ENCODE peak calls at places on chromosome 14, in nine cellular contexts. F is body of pancreas, K is upper lobe of right lung, D is fibroblast of lung, I is fibroblast of pulmonary artery, L is tibial artery, P is esophagus squamous epithelium, Z is mammary epithelial cell, R is suprapubic skin. S is an unnamed sample.

GRCh38 chr14:24089890-24090289 is 4.2 kb upstream of the PCK2 start:
- DNase-seq in F (no peak), K (no peak), D (no peak), I (no peak), L (no peak), P (no peak), Z (no peak), R (no peak), S (no peak)

GRCh38 chr14:87935895-87936294 is 57.1 kb downstream of the GALC start:
- DNase-seq in F (no peak), K (no peak), D (no peak), I (no peak), L (no peak), P (no peak), Z (no peak), R (no peak), S (no peak)

GRCh38 chr14:72736348-72736747 is 157.6 kb downstream of the DPF3 start:
- DNase-seq in F (no peak), K (no peak), D (peak), I (peak), L (no peak), P (no peak), Z (no peak), R (peak), S (no peak)

GRCh38 chr14:29789475-29789874 is 138.2 kb downstream of the PRKD1 start:
- DNase-seq in F (no peak), K (no peak), D (no peak), I (no peak), L (no peak), P (no peak), Z (no peak), R (no peak), S (no peak)

GRCh38 chr14:100604709-100605108 is 17.5 kb upstream of the BEGAIN start:
- DNase-seq in F (no peak), K (peak), D (no peak), I (no peak), L (no peak), P (no peak), Z (no peak), R (no peak), S (no peak)

GRCh38 chr14:75539562-75540478 is 17.6 kb downstream of the BATF start:
- DNase-seq in F (no peak), K (no peak), D (no peak), I (no peak), L (no peak), P (no peak), Z (no peak), R (no peak), S (no peak)

GRCh38 chr14:104734051-104734587 is 10.1 kb downstream of the ADSS1 start:
- DNase-seq in F (no peak), K (no peak), D (no peak), I (no peak), L (no peak), P (no peak), Z (no peak), R (no peak), S (no peak)

GRCh38 chr14:84144166-84144565 is 1385.8 kb upstream of the FLRT2 start:
- DNase-seq in F (no peak), K (no peak), D (no peak), I (peak), L (no peak), P (no peak), Z (no peak), R (no peak), S (peak)

GRCh38 chr14:31950760-31951637 is 126.1 kb upstream of the ARHGAP5 start:
- DNase-seq in F (no peak), K (no peak), D (peak), I (peak), L (peak), P (no peak), Z (peak), R (no peak), S (peak)

GRCh38 chr14:93964281-93964680 is 12.1 kb downstream of the ASB2 start:
- DNase-seq in F (no peak), K (no peak), D (no peak), I (no peak), L (no peak), P (no peak), Z (no peak), R (no peak), S (no peak)

GRCh38 chr14:95667251-95667693 is 19.0 kb upstream of the TCL1B start:
- DNase-seq in F (peak), K (no peak), D (no peak), I (no peak), L (no peak), P (no peak), Z (no peak), R (no peak), S (no peak)

GRCh38 chr14:105195533-105196227 is 14.6 kb upstream of the NUDT14 start:
- DNase-seq in F (no peak), K (no peak), D (no peak), I (no peak), L (no peak), P (no peak), Z (no peak), R (no peak), S (peak)

GRCh38 chr14:54481695-54482094 is 7.1 kb downstream of the GMFB start:
- DNase-seq in F (no peak), K (no peak), D (no peak), I (no peak), L (no peak), P (no peak), Z (peak), R (no peak), S (no peak)

GRCh38 chr14:99579903-99580570 is 24.0 kb downstream of the CCDC85C start:
- DNase-seq in F (peak), K (peak), D (no peak), I (peak), L (no peak), P (no peak), Z (peak), R (no peak), S (peak)

GRCh38 chr14:104881369-104881979 is 16.4 kb downstream of the CEP170B start:
- DNase-seq in F (no peak), K (no peak), D (no peak), I (no peak), L (no peak), P (no peak), Z (no peak), R (no peak), S (peak)

GRCh38 chr14:99023371-99023770 is 248.6 kb downstream of the BCL11B start:
- DNase-seq in F (no peak), K (no peak), D (no peak), I (no peak), L (no peak), P (no peak), Z (peak), R (no peak), S (no peak)

GRCh38 chr14:73977896-73978295 is 27.8 kb downstream of the COQ6 start:
- DNase-seq in F (no peak), K (no peak), D (peak), I (peak), L (no peak), P (no peak), Z (no peak), R (no peak), S (no peak)

GRCh38 chr14:33959692-33960151 is 8.8 kb upstream of the EGLN3 start:
- DNase-seq in F (no peak), K (no peak), D (no peak), I (no peak), L (no peak), P (no peak), Z (no peak), R (no peak), S (peak)

GRCh38 chr14:45680531-45680930 is 427.5 kb upstream of the MIS18BP1 start:
- DNase-seq in F (no peak), K (no peak), D (no peak), I (no peak), L (no peak), P (no peak), Z (no peak), R (no peak), S (no peak)

GRCh38 chr14:74942164-74942563 is 13.2 kb downstream of the PGF start:
- DNase-seq in F (no peak), K (no peak), D (no peak), I (no peak), L (no peak), P (no peak), Z (no peak), R (no peak), S (no peak)

GRCh38 chr14:64501326-64502171 is 2.1 kb downstream of the ZBTB25 start:
- DNase-seq in F (peak), K (peak), D (peak), I (peak), L (peak), P (no peak), Z (peak), R (no peak), S (peak)

GRCh38 chr14:95260537-95261440 is 58.9 kb downstream of the CLMN start:
- DNase-seq in F (peak), K (no peak), D (peak), I (peak), L (no peak), P (no peak), Z (peak), R (peak), S (peak)

GRCh38 chr14:39364509-39364908 is 67.7 kb downstream of the FBXO33 start:
- DNase-seq in F (no peak), K (no peak), D (no peak), I (no peak), L (no peak), P (no peak), Z (no peak), R (no peak), S (no peak)
- H3K4me3 ChIP-seq in F (no peak), K (no peak), D (no peak), I (no peak), L (no peak), P (no peak), Z (no peak), R (no peak), S (no peak)

GRCh38 chr14:69547701-69548348 is 26.8 kb downstream of the CCDC177 start:
- DNase-seq in F (no peak), K (no peak), D (no peak), I (peak), L (no peak), P (no peak), Z (no peak), R (no peak), S (peak)
- TF ChIP-seq CTCF in F (peak), K (peak), D (peak), I (peak), L (peak), P (peak), Z (peak), R (no peak), S (peak)

DNA sequence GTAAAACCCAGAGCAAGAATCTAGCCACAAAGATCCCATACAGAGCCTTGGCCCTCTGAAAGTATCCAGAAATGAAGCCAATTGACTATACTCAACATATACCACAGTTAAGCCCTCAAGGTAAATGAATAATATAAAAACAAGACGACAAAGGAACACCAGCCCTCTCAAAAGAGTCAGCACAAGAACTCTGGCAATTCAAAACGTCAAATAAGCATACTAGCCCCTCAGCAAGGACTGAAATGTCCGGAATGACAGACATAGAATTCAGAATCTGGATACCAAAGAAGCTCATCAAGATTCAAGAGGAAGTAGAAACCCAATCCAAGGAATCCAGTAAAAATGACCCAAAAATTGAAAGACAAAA is 49.9 kb downstream of the GTF2A1 start:
- DNase-seq in F (no peak), K (no peak), D (no peak), I (no peak), L (no peak), P (no peak), Z (no peak), R (no peak), S (no peak)
- H3K4me3 ChIP-seq in F (no peak), K (peak), D (peak), I (peak), L (no peak), P (peak), Z (no peak), R (peak), S (peak)

DNA sequence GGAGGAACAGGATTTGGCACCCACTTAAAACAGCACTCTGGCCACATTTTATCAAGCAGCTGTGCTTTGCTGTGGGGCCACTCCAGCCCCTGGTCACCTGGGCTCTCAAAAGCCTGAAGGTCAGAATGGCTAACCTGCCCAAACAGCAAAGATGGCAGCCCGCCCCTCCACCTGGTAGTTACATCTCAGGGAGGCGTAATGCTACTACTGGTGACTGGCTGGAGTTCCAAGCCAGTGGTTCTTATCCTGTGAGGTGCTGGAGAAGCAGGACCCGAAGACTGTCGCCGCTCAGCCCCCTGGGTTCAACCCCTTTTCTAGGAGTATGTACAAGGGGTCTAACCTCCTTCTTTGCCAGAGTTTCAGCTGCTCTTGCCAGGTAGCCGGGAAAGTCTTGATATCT is 467.4 kb upstream of the FOXG1 start:
- DNase-seq in F (no peak), K (no peak), D (no peak), I (no peak), L (no peak), P (no peak), Z (no peak), R (no peak), S (no peak)
- TF ChIP-seq CTCF in F (no peak), K (no peak), D (no peak), I (no peak), L (no peak), P (no peak), Z (no peak), R (no peak), S (no peak)

GRCh38 chr14:59202031-59202430 is 13.6 kb downstream of the DAAM1 start:
- DNase-seq in F (no peak), K (no peak), D (no peak), I (no peak), L (no peak), P (no peak), Z (no peak), R (no peak), S (no peak)

GRCh38 chr14:59207506-59207933 is 19.1 kb downstream of the DAAM1 start:
- DNase-seq in F (no peak), K (no peak), D (no peak), I (no peak), L (no peak), P (no peak), Z (no peak), R (no peak), S (no peak)

GRCh38 chr14:59208224-59208814 is 19.9 kb downstream of the DAAM1 start:
- DNase-seq in F (no peak), K (no peak), D (peak), I (peak), L (no peak), P (no peak), Z (peak), R (no peak), S (peak)

GRCh38 chr14:59204305-59204704 is 15.8 kb downstream of the DAAM1 start:
- DNase-seq in F (no peak), K (no peak), D (no peak), I (no peak), L (no peak), P (no peak), Z (no peak), R (no peak), S (no peak)

GRCh38 chr14:59206892-59207291 is 18.4 kb downstream of the DAAM1 start:
- DNase-seq in F (no peak), K (no peak), D (no peak), I (no peak), L (no peak), P (no peak), Z (no peak), R (no peak), S (no peak)
- H3K4me3 ChIP-seq in F (no peak), K (no peak), D (no peak), I (no peak), L (no peak), P (no peak), Z (no peak), R (no peak), S (no peak)